ENCODE peak calls at places on chromosome 22, in four cellular contexts. I is Right ventricle myocardium superior, W is T-helper 17 cell, M is heart right ventricle. N is an unnamed sample.

GRCh38 chr22:37126882-37127281 is 17.4 kb upstream of the TMPRSS6 start:
- DNase-seq in W (no peak), M (no peak), I (no peak), N (no peak)

GRCh38 chr22:29225422-29226090 is 19.9 kb downstream of the EMID1 start:
- DNase-seq in W (no peak), I (peak), M (peak), N (peak)

GRCh38 chr22:16989915-16990314 is 18.1 kb downstream of the GAB4 start:
- DNase-seq in M (no peak), I (no peak), W (no peak), N (no peak)

GRCh38 chr22:31289335-31289734 is 3.0 kb downstream of the PIK3IP1 start:
- DNase-seq in I (no peak), M (no peak), W (no peak), N (no peak)

GRCh38 chr22:37204045-37204655 is 8.1 kb downstream of the SSTR3 start:
- DNase-seq in W (no peak), I (no peak), M (no peak), N (no peak)

GRCh38 chr22:33076368-33076767 is 18.2 kb upstream of the SYN3 start:
- DNase-seq in I (no peak), W (no peak), M (no peak), N (no peak)

GRCh38 chr22:35477911-35478582 is 62.6 kb upstream of the RASD2 start:
- DNase-seq in M (peak), W (no peak), I (peak), N (peak)

GRCh38 chr22:29306175-29306829 is at the start of gene GAS2L1:
- DNase-seq in W (peak), M (peak), I (peak), N (peak)

GRCh38 chr22:40128989-40129388 is 48.7 kb upstream of the TNRC6B start:
- DNase-seq in W (no peak), I (no peak), M (no peak), N (no peak)

GRCh38 chr22:38177926-38178604 is 3.6 kb downstream of the PLA2G6 start:
- DNase-seq in W (no peak), M (no peak), I (no peak), N (peak)

GRCh38 chr22:25112538-25113253 is 87.0 kb upstream of the CRYBB3 start:
- DNase-seq in I (no peak), M (no peak), W (no peak), N (no peak)

GRCh38 chr22:11626422-11626773 is 3901.6 kb upstream of the OR11H1 start:
- DNase-seq in I (no peak), W (no peak), M (no peak), N (no peak)